ENCODE peak calls at places on chromosomes 4 and X, in seven cellular contexts. M is upper lobe of right lung, L is astrocyte, W is dermis blood vessel endothelial cell, U is left colon, T is NCI-H1092, A is NCI-H2171. R is an unnamed sample.
A peak's percentile ranks its signal among the peaks of the same experiment; 100 is the strongest.

GRCh38 chr4:94014484-94015136 is 186.1 kb downstream of the ATOH1 start:
- DNase-seq in W (no peak), U (no peak), A (no peak), L (no peak), M (no peak), T (no peak), R (no peak)

GRCh38 chr4:151687021-151687640 is 73.7 kb downstream of the GATB start:
- DNase-seq in T (no peak), W (no peak), A (no peak), L (peak; percentile 33), U (no peak), M (no peak), R (no peak)

GRCh38 chrX:148872881-148873280 is 372.5 kb downstream of the AFF2 start:
- DNase-seq in T (no peak), U (no peak), M (no peak), W (no peak), A (no peak), L (no peak), R (no peak)

GRCh38 chrX:153398275-153398960 is 2.7 kb downstream of the PNMA6E start:
- DNase-seq in T (no peak), L (no peak), U (no peak), A (no peak), W (no peak), M (no peak), R (no peak)

GRCh38 chr4:142282870-142283431 is 563.1 kb downstream of the INPP4B start:
- DNase-seq in U (no peak), T (no peak), L (no peak), M (no peak), A (no peak), W (peak; percentile 36), R (no peak)

GRCh38 chr4:8180310-8181093 is 18.6 kb upstream of the SH3TC1 start:
- DNase-seq in A (no peak), L (no peak), M (no peak), W (no peak), T (no peak), U (no peak), R (no peak)

GRCh38 chr4:7666744-7667143 is 232.0 kb upstream of the PSAPL1 start:
- DNase-seq in M (no peak), A (no peak), T (no peak), U (no peak), W (no peak), L (no peak), R (no peak)

GRCh38 chrX:23936198-23936597 is 28.4 kb downstream of the CXorf58 start:
- DNase-seq in U (no peak), M (no peak), W (no peak), A (no peak), L (no peak), T (no peak), R (no peak)

GRCh38 chrX:111244238-111244750 is 26.0 kb downstream of the CAPN6 start:
- DNase-seq in L (no peak), U (no peak), M (no peak), A (no peak), W (peak; percentile 0), T (peak; percentile 50), R (no peak)

GRCh38 chrX:123175366-123176122 is 8.5 kb upstream of the GRIA3 start:
- DNase-seq in A (no peak), L (no peak), W (no peak), M (no peak), U (no peak), T (no peak), R (no peak)

GRCh38 chr4:139416073-139416673 is 37.7 kb upstream of the RAB33B start:
- DNase-seq in T (no peak), M (no peak), A (no peak), W (peak; percentile 90), U (no peak), L (peak; percentile 23), R (no peak)

GRCh38 chrX:21658746-21659145 is 616 bp upstream of the KLHL34 start:
- DNase-seq in W (no peak), L (no peak), T (no peak), M (no peak), U (peak; percentile 58), A (no peak), R (no peak)

GRCh38 chr4:185298728-185299394 is 89.5 kb downstream of the SNX25 start:
- DNase-seq in A (no peak), U (no peak), M (no peak), T (no peak), W (no peak), L (no peak), R (no peak)

GRCh38 chrX:134294548-134294947 is 57.6 kb downstream of the CCDC160 start:
- DNase-seq in A (no peak), U (no peak), T (no peak), L (no peak), M (no peak), W (peak; percentile 1), R (no peak)

GRCh38 chrX:22300130-22300529 is 27.4 kb downstream of the CBLL2 start:
- DNase-seq in T (peak; percentile 65), L (peak; percentile 68), M (no peak), W (peak; percentile 62), A (peak; percentile 6), U (no peak), R (no peak)

GRCh38 chrX:2388669-2389068 is 112.1 kb downstream of the DHRSX start:
- DNase-seq in W (no peak), U (no peak), L (no peak), M (no peak), A (no peak), T (no peak), R (no peak)

GRCh38 chr4:126071346-126072333 is 756.9 kb downstream of the FAT4 start:
- DNase-seq in W (peak; percentile 6), L (peak; percentile 88), U (no peak), A (no peak), M (no peak), T (peak; percentile 94), R (no peak)

GRCh38 chr4:119016636-119017035 is 119.0 kb upstream of the MYOZ2 start:
- DNase-seq in M (no peak), W (no peak), U (no peak), L (peak; percentile 82), A (no peak), T (no peak), R (no peak)

GRCh38 chrX:19075754-19076153 is 46.5 kb downstream of the ADGRG2 start:
- DNase-seq in T (no peak), L (no peak), A (no peak), U (no peak), W (no peak), M (no peak), R (no peak)

GRCh38 chr4:126947536-126947935 is 685.2 kb upstream of the INTU start:
- DNase-seq in W (no peak), A (no peak), L (no peak), U (no peak), T (no peak), M (no peak), R (no peak)

GRCh38 chr4:186067757-186068385 is 1.1 kb upstream of the TLR3 start:
- DNase-seq in M (peak; percentile 71), W (peak; percentile 76), A (no peak), T (peak; percentile 57), U (peak; percentile 82), L (peak; percentile 9), R (peak; percentile 67)